ENCODE peak calls at places on chromosomes 3 and 15, in four cellular contexts. L is NCI-H1105, B is cardiac fibroblast, K is head of caudate nucleus. P is an unnamed sample.

GRCh38 chr3:179528786-179529185 is 33.9 kb upstream of the ACTL6A start:
- DNase-seq in B (peak; percentile 32), K (no peak), L (no peak), P (peak; percentile 46)

GRCh38 chr15:100842756-100843730 is 36.6 kb upstream of the ALDH1A3 start:
- DNase-seq in K (no peak), L (no peak), B (peak; percentile 78), P (no peak)

GRCh38 chr15:29942548-29942947 is 120.3 kb upstream of the TJP1 start:
- DNase-seq in B (no peak), L (no peak), K (no peak), P (no peak)

GRCh38 chr15:84103345-84103744 is 132.2 kb upstream of the GOLGA6L4 start:
- DNase-seq in L (no peak), B (no peak), K (no peak), P (no peak)

GRCh38 chr3:60555704-60556340 is 695.4 kb downstream of the FHIT start:
- DNase-seq in B (peak; percentile 48), L (no peak), K (no peak), P (no peak)

GRCh38 chr3:78857494-78858111 is 910.2 kb downstream of the ROBO1 start:
- DNase-seq in B (peak; percentile 62), L (no peak), K (no peak), P (no peak)

GRCh38 chr3:184005981-184006507 is 11.6 kb downstream of the ABCC5 start:
- DNase-seq in L (peak; percentile 99), B (peak; percentile 14), K (peak; percentile 40), P (peak; percentile 88)

GRCh38 chr3:11774296-11774877 is 72.3 kb downstream of the TAMM41 start:
- DNase-seq in K (peak; percentile 19), L (no peak), B (peak; percentile 61), P (peak; percentile 4)

GRCh38 chr15:48570838-48571237 is 74.7 kb downstream of the FBN1 start:
- DNase-seq in B (no peak), K (no peak), L (no peak), P (no peak)

GRCh38 chr3:11629716-11630115 is 14.0 kb downstream of the VGLL4 start:
- DNase-seq in K (no peak), L (no peak), B (no peak), P (no peak)

GRCh38 chr3:140021269-140021668 is 86.3 kb downstream of the CLSTN2 start:
- DNase-seq in L (no peak), B (no peak), K (no peak), P (no peak)

GRCh38 chr3:53109822-53110771 is 20.1 kb downstream of the RFT1 start:
- DNase-seq in L (no peak), K (no peak), B (peak; percentile 90), P (peak; percentile 7)

GRCh38 chr15:35885870-35886269 is 339.9 kb upstream of the DPH6 start:
- DNase-seq in K (no peak), L (no peak), B (no peak), P (no peak)

GRCh38 chr15:63156708-63157065 is 590 bp downstream of the RPS27L start:
- DNase-seq in B (peak; percentile 58), K (peak; percentile 47), L (peak; percentile 18), P (no peak)

GRCh38 chr15:51833782-51834181 is 4.3 kb downstream of the TMOD3 start:
- DNase-seq in B (no peak), L (no peak), K (no peak), P (no peak)

GRCh38 chr3:56005196-56005805 is 463.0 kb downstream of the ERC2 start:
- DNase-seq in K (no peak), L (no peak), B (peak; percentile 8), P (no peak)

GRCh38 chr3:46971742-46972141 is 4.8 kb downstream of the CCDC12 start:
- DNase-seq in B (no peak), K (no peak), L (no peak), P (no peak)

P was measured in NCI-H2227 treated with DMSO at 0.1 percent for 48 hours.